ENCODE peak calls at places on chromosomes 2 and 18, in nine cellular contexts. X is K562, Q is stomach, M is A549, D is HepG2, C is ovary, Y is tibial nerve, J is suprapubic skin, H is transverse colon. R is an unnamed sample.

GRCh38 chr2:174717273-174717672 is 47.0 kb downstream of the CHRNA1 start:
- DNase-seq in X (no peak), H (no peak), Y (no peak), Q (no peak), C (no peak), D (no peak), J (no peak), M (no peak), R (no peak)

GRCh38 chr2:160484859-160485520 is 8.6 kb downstream of the RBMS1 start:
- DNase-seq in M (no peak), Y (no peak), H (no peak), C (no peak), D (no peak), J (no peak), X (no peak), Q (no peak), R (no peak)

GRCh38 chr2:11616097-11616687 is 53.8 kb downstream of the NTSR2 start:
- DNase-seq in H (no peak), J (no peak), D (no peak), C (no peak), X (no peak), Y (no peak), Q (no peak), M (no peak), R (no peak)

GRCh38 chr2:226552571-226553285 is 246.9 kb downstream of the IRS1 start:
- DNase-seq in M (no peak), X (no peak), Q (no peak), J (no peak), Y (no peak), H (no peak), D (no peak), C (no peak), R (no peak)

GRCh38 chr2:11006191-11006590 is 94.5 kb downstream of the KCNF1 start:
- DNase-seq in C (no peak), X (no peak), M (no peak), D (no peak), Q (no peak), J (no peak), H (no peak), Y (no peak), R (no peak)

GRCh38 chr18:9366126-9366714 is 31.6 kb downstream of the TWSG1 start:
- DNase-seq in H (peak), Q (peak), M (peak), Y (peak), X (no peak), D (no peak), C (no peak), J (no peak), R (no peak)

GRCh38 chr18:56651771-56652092 is 573 bp downstream of the WDR7 start:
- DNase-seq in Q (no peak), H (no peak), D (no peak), X (no peak), C (no peak), Y (no peak), M (no peak), J (no peak), R (no peak)

GRCh38 chr2:1588994-1589611 is 155.2 kb downstream of the PXDN start:
- DNase-seq in D (no peak), J (no peak), Y (no peak), C (no peak), H (no peak), M (no peak), Q (no peak), X (no peak), R (no peak)

GRCh38 chr18:75977069-75977468 is 518.0 kb downstream of the ZNF516 start:
- DNase-seq in X (no peak), Y (no peak), D (no peak), H (no peak), Q (no peak), J (no peak), M (no peak), C (no peak), R (no peak)

GRCh38 chr2:25700221-25700660 is 26.9 kb upstream of the DTNB start:
- DNase-seq in D (peak), M (peak), C (no peak), J (peak), Q (no peak), Y (peak), X (peak), H (no peak), R (no peak)

GRCh38 chr2:144137705-144138428 is 382.1 kb downstream of the ZEB2 start:
- DNase-seq in C (no peak), D (peak), H (no peak), J (no peak), Q (no peak), X (no peak), M (no peak), Y (no peak), R (no peak)

GRCh38 chr2:166350525-166350924 is 25.2 kb downstream of the SCN9A start:
- DNase-seq in C (no peak), X (no peak), M (no peak), Y (no peak), J (no peak), Q (no peak), H (no peak), D (no peak), R (no peak)

GRCh38 chr2:18891598-18892345 is 302.4 kb upstream of the NT5C1B start:
- DNase-seq in M (no peak), H (no peak), C (no peak), J (no peak), X (no peak), Y (no peak), D (no peak), Q (no peak), R (no peak)

GRCh38 chr2:241570961-241571581 is 12.5 kb downstream of the BOK start:
- DNase-seq in Y (no peak), Q (no peak), H (no peak), M (no peak), D (no peak), C (no peak), X (no peak), J (peak), R (peak)

GRCh38 chr2:235613671-235614070 is 119.8 kb downstream of the AGAP1 start:
- DNase-seq in X (no peak), D (no peak), Y (no peak), M (no peak), H (no peak), C (no peak), Q (no peak), J (no peak), R (no peak)

GRCh38 chr2:189204322-189204941 is 24.9 kb upstream of the COL5A2 start:
- DNase-seq in M (no peak), C (no peak), H (no peak), Q (no peak), D (no peak), J (no peak), X (no peak), Y (no peak), R (no peak)

GRCh38 chr2:216394888-216395287 is 17.4 kb upstream of the SMARCAL1 start:
- DNase-seq in D (no peak), J (no peak), M (no peak), Q (no peak), H (no peak), C (no peak), Y (no peak), X (no peak), R (no peak)

GRCh38 chr2:145287686-145288085 is 767.8 kb upstream of the ZEB2 start:
- DNase-seq in Q (no peak), C (no peak), H (no peak), Y (no peak), D (no peak), X (no peak), M (no peak), J (no peak), R (no peak)

GRCh38 chr2:61017003-61017555 is 441 bp upstream of the PEX13 start:
- DNase-seq in M (peak), C (peak), J (peak), Y (peak), Q (peak), H (peak), D (peak), X (peak), R (peak)

GRCh38 chr18:3554811-3555427 is 104.9 kb downstream of the TGIF1 start:
- DNase-seq in H (no peak), M (no peak), D (no peak), Y (no peak), Q (no peak), J (no peak), X (no peak), C (no peak), R (no peak)

GRCh38 chr2:62333961-62334360 is 138.0 kb downstream of the B3GNT2 start:
- DNase-seq in C (no peak), M (no peak), X (no peak), D (no peak), Y (no peak), J (no peak), H (no peak), Q (no peak), R (no peak)

GRCh38 chr2:99725810-99726209 is 236.0 kb upstream of the REV1 start:
- DNase-seq in J (no peak), C (no peak), Y (no peak), D (no peak), X (no peak), M (no peak), Q (no peak), H (no peak), R (no peak)

GRCh38 chr18:24063121-24063731 is 48.7 kb downstream of the TTC39C start:
- DNase-seq in Q (no peak), X (no peak), Y (no peak), C (no peak), H (no peak), M (peak), D (peak), J (no peak), R (no peak)

GRCh38 chr2:94977826-94978225 is 47.7 kb upstream of the MAL start:
- DNase-seq in C (no peak), D (no peak), X (no peak), Q (no peak), Y (no peak), H (no peak), M (no peak), J (peak), R (no peak)

GRCh38 chr2:127024769-127025356 is 82.1 kb downstream of the BIN1 start:
- DNase-seq in J (no peak), M (peak), Y (no peak), H (peak), Q (no peak), C (no peak), D (no peak), X (no peak), R (peak)

GRCh38 chr18:74268175-74268574 is 23.6 kb downstream of the CYB5A start:
- DNase-seq in M (no peak), H (no peak), J (no peak), Y (no peak), D (no peak), Q (no peak), C (no peak), X (no peak), R (no peak)

GRCh38 chr2:160290590-160290989 is 90.5 kb upstream of the ITGB6 start:
- DNase-seq in M (no peak), H (no peak), J (no peak), D (no peak), Q (no peak), X (no peak), Y (no peak), C (no peak), R (no peak)

GRCh38 chr2:29053223-29053622 is 21.1 kb downstream of the PCARE start:
- DNase-seq in Q (no peak), H (no peak), X (no peak), M (no peak), Y (no peak), J (no peak), D (no peak), C (no peak), R (peak)

GRCh38 chr18:73409242-73409641 is 541.5 kb upstream of the NETO1 start:
- DNase-seq in D (no peak), X (no peak), C (no peak), H (no peak), Y (no peak), Q (no peak), M (no peak), J (no peak), R (no peak)

GRCh38 chr2:32136097-32136496 is 29.6 kb upstream of the SLC30A6 start:
- DNase-seq in H (no peak), M (no peak), C (no peak), Q (no peak), Y (no peak), J (no peak), X (no peak), D (no peak), R (no peak)
- H3K27ac ChIP-seq in H (no peak), M (peak), C (no peak), Q (peak), Y (no peak), J (no peak), X (no peak), D (no peak), R (no peak)

GRCh38 chr2:121771976-121772742 is 16.7 kb downstream of the TSN start:
- DNase-seq in X (peak), D (peak), M (no peak), C (no peak), H (no peak), Q (no peak), J (no peak), Y (no peak), R (no peak)
- TF ChIP-seq POLR2A in X (no peak), D (no peak), M (no peak), C (no peak), H (no peak), Q (no peak), J (no peak), Y (no peak), R (no peak)

DNA sequence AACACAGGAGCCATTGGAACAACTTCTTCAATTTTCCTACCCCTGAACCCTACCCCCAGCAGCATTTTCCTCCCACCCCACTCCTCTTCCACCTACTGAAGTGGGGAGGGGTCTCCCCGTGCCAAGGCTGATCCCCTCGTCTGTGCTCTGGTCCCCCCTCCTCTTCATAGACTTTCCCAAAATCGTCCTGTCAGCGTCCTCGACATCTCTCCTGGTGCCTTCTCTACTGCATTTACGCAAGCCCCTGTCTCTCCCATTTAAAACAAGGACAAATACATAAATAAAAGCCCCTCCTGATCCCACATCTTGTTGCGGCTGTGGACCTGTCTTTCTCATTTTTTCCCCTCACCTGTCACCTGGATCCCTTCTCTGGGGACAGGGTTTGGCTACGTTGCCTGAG is 42.2 kb downstream of the EMX1 start:
- DNase-seq in Q (no peak), H (no peak), C (no peak), Y (no peak), J (no peak), X (no peak), M (no peak), D (no peak), R (no peak)
- TF ChIP-seq EP300 in Q (no peak), H (no peak), C (no peak), Y (no peak), J (no peak), X (no peak), M (no peak), D (no peak), R (no peak)

DNA sequence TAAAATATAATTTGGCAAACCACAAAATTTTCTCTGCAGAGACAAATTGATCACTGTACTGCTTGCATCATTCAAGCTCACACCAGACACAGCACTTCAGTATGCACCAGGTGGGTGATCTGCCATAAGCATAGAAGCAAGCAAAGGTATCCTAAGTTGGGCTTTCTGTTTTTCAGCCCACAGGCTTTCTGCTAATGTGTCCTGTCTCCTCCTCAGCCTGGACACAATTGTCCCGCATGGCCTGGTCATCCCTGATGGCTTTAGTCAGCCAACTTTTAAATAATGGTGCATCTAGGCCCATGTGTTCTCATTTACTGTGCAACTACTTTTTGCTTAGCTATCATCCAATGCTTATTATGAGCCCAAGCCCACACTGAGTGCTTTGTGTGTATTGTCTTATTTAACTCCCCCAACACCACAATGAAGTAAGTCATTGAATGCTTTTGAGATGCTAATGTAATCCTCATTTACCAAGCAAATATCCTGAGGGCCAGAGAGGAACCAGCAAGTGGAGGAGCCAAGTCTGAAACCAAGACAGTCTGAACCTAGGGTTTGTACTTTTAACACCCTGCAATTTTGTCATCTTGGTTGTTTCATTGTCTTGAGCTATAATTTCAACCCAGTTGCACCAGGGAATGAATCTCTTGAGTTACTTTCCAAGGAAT is 111.2 kb upstream of the SETBP1 start:
- DNase-seq in Q (no peak), J (no peak), D (no peak), Y (no peak), X (no peak), H (no peak), C (no peak), M (no peak), R (no peak)
- H3K27ac ChIP-seq in Q (no peak), J (no peak), D (no peak), Y (no peak), X (no peak), H (no peak), C (no peak), M (no peak), R (no peak)

GRCh38 chr2:221572180-221572820 is at the start of gene EPHA4:
- DNase-seq in J (peak), Y (peak), X (peak), H (peak), Q (peak), D (no peak), C (peak), M (peak), R (peak)
- TF ChIP-seq POLR2A in J (no peak), Y (peak), X (no peak), H (peak), Q (no peak), D (no peak), C (peak), M (peak), R (peak)

GRCh38 chr2:240468300-240469238 is 33.1 kb downstream of the GPC1 start:
- DNase-seq in D (no peak), J (no peak), H (peak), C (peak), X (no peak), Q (no peak), M (no peak), Y (no peak), R (peak)
- TF ChIP-seq EP300 in D (no peak), J (no peak), H (no peak), C (no peak), X (no peak), Q (no peak), M (no peak), Y (no peak), R (no peak)

R was measured in sigmoid colon.